ENCODE peak calls at places on chromosomes 7 and 10, in nine cellular contexts. One of them, this sample, is unnamed.

GRCh38 chr10:106942035-106942662 is 222.4 kb downstream of the SORCS1 start:
- DNase-seq in endothelial cell of umbilical vein: no peak
- DNase-seq in CD8-positive, alpha-beta T cell: no peak
- DNase-seq in psoas muscle: no peak
- DNase-seq in adrenal gland: no peak
- DNase-seq in pancreas: no peak
- DNase-seq in upper lobe of left lung: peak; percentile 75
- DNase-seq in SK-N-SH: no peak
- DNase-seq in hepatocyte: peak; percentile 10
- DNase-seq in this sample: no peak

GRCh38 chr10:19659920-19660655 is 156.1 kb upstream of the PLXDC2 start:
- DNase-seq in endothelial cell of umbilical vein: no peak
- DNase-seq in CD8-positive, alpha-beta T cell: no peak
- DNase-seq in psoas muscle: no peak
- DNase-seq in adrenal gland: no peak
- DNase-seq in pancreas: no peak
- DNase-seq in upper lobe of left lung: no peak
- DNase-seq in SK-N-SH: no peak
- DNase-seq in hepatocyte: no peak
- DNase-seq in this sample: no peak

GRCh38 chr7:137648166-137648565 is 198.6 kb downstream of the DGKI start:
- DNase-seq in endothelial cell of umbilical vein: no peak
- DNase-seq in CD8-positive, alpha-beta T cell: no peak
- DNase-seq in psoas muscle: no peak
- DNase-seq in adrenal gland: no peak
- DNase-seq in pancreas: no peak
- DNase-seq in upper lobe of left lung: no peak
- DNase-seq in SK-N-SH: no peak
- DNase-seq in hepatocyte: no peak
- DNase-seq in this sample: no peak

GRCh38 chr10:15253951-15254807 is 85.7 kb upstream of the NMT2 start:
- DNase-seq in endothelial cell of umbilical vein: no peak
- DNase-seq in CD8-positive, alpha-beta T cell: no peak
- DNase-seq in psoas muscle: no peak
- DNase-seq in adrenal gland: no peak
- DNase-seq in pancreas: peak; percentile 28
- DNase-seq in upper lobe of left lung: no peak
- DNase-seq in SK-N-SH: no peak
- DNase-seq in hepatocyte: no peak
- DNase-seq in this sample: no peak

GRCh38 chr7:20152057-20152456 is 65.1 kb downstream of the MACC1 start:
- DNase-seq in endothelial cell of umbilical vein: no peak
- DNase-seq in CD8-positive, alpha-beta T cell: no peak
- DNase-seq in psoas muscle: no peak
- DNase-seq in adrenal gland: no peak
- DNase-seq in pancreas: no peak
- DNase-seq in upper lobe of left lung: no peak
- DNase-seq in SK-N-SH: no peak
- DNase-seq in hepatocyte: no peak
- DNase-seq in this sample: no peak

GRCh38 chr7:85102813-85103350 is 84.0 kb downstream of the SEMA3D start:
- DNase-seq in endothelial cell of umbilical vein: peak; percentile 63
- DNase-seq in CD8-positive, alpha-beta T cell: no peak
- DNase-seq in psoas muscle: no peak
- DNase-seq in adrenal gland: no peak
- DNase-seq in pancreas: no peak
- DNase-seq in upper lobe of left lung: no peak
- DNase-seq in SK-N-SH: no peak
- DNase-seq in hepatocyte: no peak
- DNase-seq in this sample: no peak

GRCh38 chr10:104835422-104835821 is 194.3 kb downstream of the SORCS3 start:
- DNase-seq in endothelial cell of umbilical vein: no peak
- DNase-seq in CD8-positive, alpha-beta T cell: no peak
- DNase-seq in psoas muscle: no peak
- DNase-seq in adrenal gland: no peak
- DNase-seq in pancreas: no peak
- DNase-seq in upper lobe of left lung: no peak
- DNase-seq in SK-N-SH: peak; percentile 3
- DNase-seq in hepatocyte: no peak
- DNase-seq in this sample: no peak

GRCh38 chr10:1408656-1409358 is 328.5 kb downstream of the ADARB2 start:
- DNase-seq in endothelial cell of umbilical vein: no peak
- DNase-seq in CD8-positive, alpha-beta T cell: no peak
- DNase-seq in psoas muscle: no peak
- DNase-seq in adrenal gland: no peak
- DNase-seq in pancreas: peak; percentile 2
- DNase-seq in upper lobe of left lung: no peak
- DNase-seq in SK-N-SH: no peak
- DNase-seq in hepatocyte: no peak
- DNase-seq in this sample: no peak

GRCh38 chr10:57943701-57944100 is 324.0 kb downstream of the IPMK start:
- DNase-seq in endothelial cell of umbilical vein: no peak
- DNase-seq in CD8-positive, alpha-beta T cell: no peak
- DNase-seq in psoas muscle: no peak
- DNase-seq in adrenal gland: no peak
- DNase-seq in pancreas: no peak
- DNase-seq in upper lobe of left lung: no peak
- DNase-seq in SK-N-SH: no peak
- DNase-seq in hepatocyte: no peak
- DNase-seq in this sample: no peak

GRCh38 chr7:123600876-123601275 is 745 bp upstream of the ASB15 start:
- DNase-seq in endothelial cell of umbilical vein: no peak
- DNase-seq in CD8-positive, alpha-beta T cell: no peak
- DNase-seq in psoas muscle: no peak
- DNase-seq in adrenal gland: no peak
- DNase-seq in pancreas: no peak
- DNase-seq in upper lobe of left lung: no peak
- DNase-seq in SK-N-SH: no peak
- DNase-seq in hepatocyte: no peak
- DNase-seq in this sample: no peak

GRCh38 chr7:46152671-46153070 is 231.6 kb upstream of the IGFBP3 start:
- DNase-seq in endothelial cell of umbilical vein: no peak
- DNase-seq in CD8-positive, alpha-beta T cell: no peak
- DNase-seq in psoas muscle: no peak
- DNase-seq in adrenal gland: no peak
- DNase-seq in pancreas: no peak
- DNase-seq in upper lobe of left lung: no peak
- DNase-seq in SK-N-SH: no peak
- DNase-seq in hepatocyte: no peak
- DNase-seq in this sample: peak; percentile 56

GRCh38 chr7:69109879-69110278 is 488.4 kb upstream of the AUTS2 start:
- DNase-seq in endothelial cell of umbilical vein: no peak
- DNase-seq in CD8-positive, alpha-beta T cell: no peak
- DNase-seq in psoas muscle: no peak
- DNase-seq in adrenal gland: no peak
- DNase-seq in pancreas: no peak
- DNase-seq in upper lobe of left lung: no peak
- DNase-seq in SK-N-SH: no peak
- DNase-seq in hepatocyte: no peak
- DNase-seq in this sample: no peak

GRCh38 chr10:102661614-102662133 is 17.4 kb downstream of the TRIM8 start:
- DNase-seq in endothelial cell of umbilical vein: no peak
- DNase-seq in CD8-positive, alpha-beta T cell: no peak
- DNase-seq in psoas muscle: no peak
- DNase-seq in adrenal gland: no peak
- DNase-seq in pancreas: no peak
- DNase-seq in upper lobe of left lung: peak; percentile 10
- DNase-seq in SK-N-SH: no peak
- DNase-seq in hepatocyte: no peak
- DNase-seq in this sample: no peak

GRCh38 chr7:2521952-2522591 is 2.5 kb downstream of the LFNG start:
- DNase-seq in endothelial cell of umbilical vein: peak; percentile 48
- DNase-seq in CD8-positive, alpha-beta T cell: peak; percentile 66
- DNase-seq in psoas muscle: no peak
- DNase-seq in adrenal gland: no peak
- DNase-seq in pancreas: peak; percentile 56
- DNase-seq in upper lobe of left lung: peak; percentile 77
- DNase-seq in SK-N-SH: no peak
- DNase-seq in hepatocyte: no peak
- DNase-seq in this sample: peak; percentile 57

GRCh38 chr10:68804692-68805091 is 22.6 kb upstream of the STOX1 start:
- DNase-seq in endothelial cell of umbilical vein: no peak
- DNase-seq in CD8-positive, alpha-beta T cell: no peak
- DNase-seq in psoas muscle: no peak
- DNase-seq in adrenal gland: no peak
- DNase-seq in pancreas: no peak
- DNase-seq in upper lobe of left lung: no peak
- DNase-seq in SK-N-SH: no peak
- DNase-seq in hepatocyte: no peak
- DNase-seq in this sample: no peak

GRCh38 chr10:46268076-46268881 is 18.5 kb upstream of the ANTXRL start:
- DNase-seq in endothelial cell of umbilical vein: no peak
- DNase-seq in CD8-positive, alpha-beta T cell: peak; percentile 54
- DNase-seq in psoas muscle: no peak
- DNase-seq in adrenal gland: no peak
- DNase-seq in pancreas: no peak
- DNase-seq in upper lobe of left lung: no peak
- DNase-seq in SK-N-SH: no peak
- DNase-seq in hepatocyte: no peak
- DNase-seq in this sample: no peak

GRCh38 chr10:127064474-127064873 is 131.9 kb downstream of the INSYN2A start:
- DNase-seq in endothelial cell of umbilical vein: no peak
- DNase-seq in CD8-positive, alpha-beta T cell: no peak
- DNase-seq in psoas muscle: no peak
- DNase-seq in adrenal gland: no peak
- DNase-seq in pancreas: no peak
- DNase-seq in upper lobe of left lung: peak; percentile 36
- DNase-seq in SK-N-SH: no peak
- DNase-seq in hepatocyte: no peak
- DNase-seq in this sample: no peak

GRCh38 chr10:3924344-3924743 is 139.3 kb upstream of the KLF6 start:
- DNase-seq in endothelial cell of umbilical vein: peak; percentile 98
- DNase-seq in CD8-positive, alpha-beta T cell: no peak
- DNase-seq in psoas muscle: no peak
- DNase-seq in adrenal gland: no peak
- DNase-seq in pancreas: no peak
- DNase-seq in upper lobe of left lung: no peak
- DNase-seq in SK-N-SH: no peak
- DNase-seq in hepatocyte: no peak
- DNase-seq in this sample: peak; percentile 10

GRCh38 chr10:16602104-16602735 is 80.5 kb upstream of the C1QL3 start:
- DNase-seq in endothelial cell of umbilical vein: no peak
- DNase-seq in CD8-positive, alpha-beta T cell: no peak
- DNase-seq in psoas muscle: no peak
- DNase-seq in adrenal gland: no peak
- DNase-seq in pancreas: no peak
- DNase-seq in upper lobe of left lung: no peak
- DNase-seq in SK-N-SH: no peak
- DNase-seq in hepatocyte: peak; percentile 30
- DNase-seq in this sample: no peak

GRCh38 chr7:7970113-7970619 is 1.6 kb downstream of the GLCCI1 start:
- DNase-seq in endothelial cell of umbilical vein: no peak
- DNase-seq in CD8-positive, alpha-beta T cell: no peak
- DNase-seq in psoas muscle: no peak
- DNase-seq in adrenal gland: no peak
- DNase-seq in pancreas: no peak
- DNase-seq in upper lobe of left lung: no peak
- DNase-seq in SK-N-SH: peak; percentile 55
- DNase-seq in hepatocyte: peak; percentile 36
- DNase-seq in this sample: no peak

GRCh38 chr10:42887734-42888503 is 105.3 kb downstream of the BMS1 start:
- DNase-seq in endothelial cell of umbilical vein: no peak
- DNase-seq in CD8-positive, alpha-beta T cell: no peak
- DNase-seq in psoas muscle: no peak
- DNase-seq in adrenal gland: no peak
- DNase-seq in pancreas: no peak
- DNase-seq in upper lobe of left lung: peak; percentile 6
- DNase-seq in SK-N-SH: no peak
- DNase-seq in hepatocyte: no peak
- DNase-seq in this sample: peak; percentile 21

DNA sequence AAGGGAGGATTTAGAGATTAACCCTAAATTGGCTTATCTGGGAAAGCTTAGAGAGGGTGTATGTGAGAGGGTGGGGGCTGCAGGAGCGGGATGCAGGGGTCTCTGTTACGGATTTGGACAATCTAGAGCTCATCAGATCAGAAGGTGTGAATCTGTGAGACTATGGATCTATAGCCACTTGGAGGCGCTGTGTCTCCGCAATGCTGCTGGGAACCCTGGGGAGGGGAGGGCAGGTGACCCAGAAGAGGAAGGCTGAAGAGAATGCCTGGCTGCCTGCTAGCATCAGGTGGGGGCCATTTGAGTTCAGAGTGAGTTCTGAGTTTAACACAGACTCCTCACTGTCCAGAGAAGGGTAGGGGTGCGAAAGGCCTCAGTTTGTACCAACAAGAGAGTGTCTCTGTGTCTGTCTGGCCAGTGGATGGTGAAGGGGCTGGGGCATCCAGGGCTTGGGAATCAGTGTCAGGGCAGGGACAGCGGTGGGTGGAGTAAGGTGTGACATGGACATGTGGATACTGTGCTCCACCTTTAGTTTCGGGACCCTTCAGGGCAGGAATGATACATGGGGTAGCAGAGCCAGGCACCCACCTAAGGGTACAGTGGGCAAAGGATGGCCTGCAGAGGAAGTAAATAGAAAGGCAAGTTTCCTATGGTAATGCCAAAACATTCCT is 187.3 kb upstream of the PRSS58 start:
- DNase-seq in endothelial cell of umbilical vein: no peak
- DNase-seq in CD8-positive, alpha-beta T cell: no peak
- DNase-seq in psoas muscle: no peak
- DNase-seq in adrenal gland: no peak
- DNase-seq in pancreas: no peak
- DNase-seq in upper lobe of left lung: no peak
- DNase-seq in SK-N-SH: no peak
- DNase-seq in hepatocyte: no peak
- DNase-seq in this sample: no peak
- TF ChIP-seq CTCF in endothelial cell of umbilical vein: peak; percentile 9
- TF ChIP-seq CTCF in CD8-positive, alpha-beta T cell: no peak
- TF ChIP-seq CTCF in psoas muscle: peak; percentile 10
- TF ChIP-seq CTCF in adrenal gland: no peak
- TF ChIP-seq CTCF in pancreas: no peak
- TF ChIP-seq CTCF in upper lobe of left lung: no peak
- TF ChIP-seq CTCF in SK-N-SH: peak; percentile 38
- TF ChIP-seq CTCF in hepatocyte: peak; percentile 6
- TF ChIP-seq CTCF in this sample: no peak

GRCh38 chr7:116770941-116771340 is 91.4 kb upstream of the CAPZA2 start:
- DNase-seq in endothelial cell of umbilical vein: peak; percentile 52
- DNase-seq in CD8-positive, alpha-beta T cell: no peak
- DNase-seq in psoas muscle: no peak
- DNase-seq in adrenal gland: no peak
- DNase-seq in pancreas: no peak
- DNase-seq in upper lobe of left lung: no peak
- DNase-seq in SK-N-SH: no peak
- DNase-seq in hepatocyte: no peak
- DNase-seq in this sample: no peak
- H3K36me3 ChIP-seq in endothelial cell of umbilical vein: no peaks in the 10 kb centered on the region
- H3K36me3 ChIP-seq in CD8-positive, alpha-beta T cell: no peaks in the 10 kb centered on the region
- H3K36me3 ChIP-seq in psoas muscle: peaks cover 80% of the 10 kb centered on the region
- H3K36me3 ChIP-seq in adrenal gland: no peaks in the 10 kb centered on the region
- H3K36me3 ChIP-seq in pancreas: no peaks in the 10 kb centered on the region
- H3K36me3 ChIP-seq in upper lobe of left lung: no peaks in the 10 kb centered on the region
- H3K36me3 ChIP-seq in SK-N-SH: peaks cover 16% of the 10 kb centered on the region
- H3K36me3 ChIP-seq in hepatocyte: no peaks in the 10 kb centered on the region
- H3K36me3 ChIP-seq in this sample: peaks cover 48% of the 10 kb centered on the region

GRCh38 chr10:13707156-13707881 is 120.6 kb downstream of the PRPF18 start:
- DNase-seq in endothelial cell of umbilical vein: peak; percentile 91
- DNase-seq in CD8-positive, alpha-beta T cell: no peak
- DNase-seq in psoas muscle: peak; percentile 83
- DNase-seq in adrenal gland: peak; percentile 61
- DNase-seq in pancreas: peak; percentile 78
- DNase-seq in upper lobe of left lung: peak; percentile 73
- DNase-seq in SK-N-SH: no peak
- DNase-seq in hepatocyte: peak; percentile 77
- DNase-seq in this sample: peak; percentile 63
- TF ChIP-seq CTCF in endothelial cell of umbilical vein: no peak
- TF ChIP-seq CTCF in CD8-positive, alpha-beta T cell: no peak
- TF ChIP-seq CTCF in psoas muscle: no peak
- TF ChIP-seq CTCF in adrenal gland: no peak
- TF ChIP-seq CTCF in pancreas: no peak
- TF ChIP-seq CTCF in upper lobe of left lung: peak; percentile 4
- TF ChIP-seq CTCF in SK-N-SH: no peak
- TF ChIP-seq CTCF in hepatocyte: no peak
- TF ChIP-seq CTCF in this sample: no peak

GRCh38 chr7:158924956-158925355 is 68.6 kb downstream of the DYNC2I1 start:
- DNase-seq in endothelial cell of umbilical vein: peak; percentile 17
- DNase-seq in CD8-positive, alpha-beta T cell: no peak
- DNase-seq in psoas muscle: no peak
- DNase-seq in adrenal gland: peak; percentile 25
- DNase-seq in pancreas: no peak
- DNase-seq in upper lobe of left lung: no peak
- DNase-seq in SK-N-SH: no peak
- DNase-seq in hepatocyte: no peak
- DNase-seq in this sample: no peak
- H3K36me3 ChIP-seq in endothelial cell of umbilical vein: peaks cover 12% of the 10 kb centered on the region
- H3K36me3 ChIP-seq in CD8-positive, alpha-beta T cell: peaks cover 21% of the 10 kb centered on the region
- H3K36me3 ChIP-seq in psoas muscle: peaks cover 97% of the 10 kb centered on the region
- H3K36me3 ChIP-seq in adrenal gland: peaks cover 60% of the 10 kb centered on the region
- H3K36me3 ChIP-seq in pancreas: no peaks in the 10 kb centered on the region
- H3K36me3 ChIP-seq in upper lobe of left lung: peaks cover 60% of the 10 kb centered on the region
- H3K36me3 ChIP-seq in SK-N-SH: peaks cover 50% of the 10 kb centered on the region
- H3K36me3 ChIP-seq in hepatocyte: no peaks in the 10 kb centered on the region
- H3K36me3 ChIP-seq in this sample: peaks cover 12% of the 10 kb centered on the region

This sample was measured in PC-9.